ENCODE peak calls at places on chromosomes 13 and 19, in eight cellular contexts. T is tibial nerve; G is substantia nigra; R is lower lobe of right lung; S is WERI-Rb-1; U is PC-3; Q is pancreas; M is CD4-positive, alpha-beta T cell. Y is an unnamed sample.

GRCh38 chr19:294819-295686 is 3.9 kb upstream of the PLPP2 start:
- DNase-seq in S (peak; percentile 44), T (no peak), M (peak; percentile 52), U (no peak), G (peak; percentile 12), R (peak; percentile 67), Q (no peak), Y (peak; percentile 49)

GRCh38 chr13:105462981-105463380 is 1072.5 kb downstream of the EFNB2 start:
- DNase-seq in M (no peak), R (no peak), S (no peak), T (no peak), U (peak; percentile 32), G (no peak), Q (no peak), Y (peak; percentile 43)

GRCh38 chr13:96025283-96025682 is 27.9 kb downstream of the UGGT2 start:
- DNase-seq in R (no peak), U (peak; percentile 30), G (no peak), T (no peak), M (no peak), Q (no peak), S (no peak), Y (no peak)

GRCh38 chr13:59673301-59673700 is 490.4 kb downstream of the DIAPH3 start:
- DNase-seq in S (no peak), U (no peak), M (no peak), R (no peak), Q (no peak), T (no peak), G (no peak), Y (no peak)

GRCh38 chr19:51887522-51888498 is at the start of gene ZNF577:
- DNase-seq in T (peak; percentile 75), S (peak; percentile 95), R (peak; percentile 83), U (no peak), M (peak; percentile 69), G (peak; percentile 85), Q (peak; percentile 95), Y (peak; percentile 96)

GRCh38 chr13:62139597-62139996 is 723.9 kb upstream of the PCDH20 start:
- DNase-seq in R (no peak), Q (no peak), U (no peak), G (no peak), S (no peak), T (no peak), M (no peak), Y (no peak)

GRCh38 chr19:55341191-55342043 is 1.7 kb downstream of the KMT5C start:
- DNase-seq in M (peak; percentile 52), S (peak; percentile 93), Q (peak; percentile 81), G (peak; percentile 41), T (peak; percentile 51), R (peak; percentile 88), U (peak; percentile 62), Y (no peak)

GRCh38 chr19:47231215-47232054 is 436 bp upstream of the BBC3 start:
- DNase-seq in M (peak; percentile 92), T (peak; percentile 83), R (peak; percentile 94), S (peak; percentile 92), Q (peak; percentile 90), U (peak; percentile 52), G (peak; percentile 76), Y (peak; percentile 79)

GRCh38 chr13:39684531-39685137 is 29.2 kb downstream of the COG6 start:
- DNase-seq in T (no peak), M (no peak), G (no peak), U (peak; percentile 54), R (no peak), Q (no peak), S (no peak), Y (peak; percentile 73)

GRCh38 chr13:34926513-34926912 is 15.6 kb upstream of the NBEA start:
- DNase-seq in S (no peak), U (peak; percentile 62), G (no peak), M (no peak), Q (no peak), R (no peak), T (no peak), Y (peak; percentile 49)

GRCh38 chr13:79427265-79427664 is 21.2 kb upstream of the RBM26 start:
- DNase-seq in S (no peak), T (no peak), M (no peak), Q (no peak), U (no peak), R (no peak), G (no peak), Y (peak; percentile 14)

DNA sequence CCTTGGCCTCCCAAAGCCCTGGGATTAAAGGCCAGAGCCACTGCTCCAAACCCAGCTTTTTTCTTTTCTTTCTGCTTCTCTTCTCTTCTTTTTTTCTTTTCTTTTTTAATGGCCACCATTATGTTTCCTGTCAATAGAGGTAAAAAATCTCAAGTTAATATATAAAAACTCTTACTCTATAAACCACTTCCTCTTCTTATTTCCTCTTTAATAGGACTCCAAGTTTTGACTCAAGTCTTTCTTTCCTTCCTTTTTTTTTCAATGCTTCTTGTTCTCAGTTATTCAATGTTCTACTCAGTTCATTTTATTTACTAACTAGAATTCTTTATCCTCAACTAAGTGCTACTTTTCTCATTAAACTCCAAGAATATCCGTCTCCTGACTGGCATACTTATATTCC is 27.1 kb upstream of the MYCBP2 start:
- DNase-seq in S (no peak), Q (no peak), G (no peak), U (no peak), R (no peak), M (no peak), T (no peak), Y (no peak)
- H3K27ac ChIP-seq in S (no peak overlapping the region), Q (no peak overlapping the region), G (no peak overlapping the region), U (no peak overlapping the region), R (no peak overlapping the region), M (no peak overlapping the region), T (no peak overlapping the region), Y (no peak overlapping the region)

DNA sequence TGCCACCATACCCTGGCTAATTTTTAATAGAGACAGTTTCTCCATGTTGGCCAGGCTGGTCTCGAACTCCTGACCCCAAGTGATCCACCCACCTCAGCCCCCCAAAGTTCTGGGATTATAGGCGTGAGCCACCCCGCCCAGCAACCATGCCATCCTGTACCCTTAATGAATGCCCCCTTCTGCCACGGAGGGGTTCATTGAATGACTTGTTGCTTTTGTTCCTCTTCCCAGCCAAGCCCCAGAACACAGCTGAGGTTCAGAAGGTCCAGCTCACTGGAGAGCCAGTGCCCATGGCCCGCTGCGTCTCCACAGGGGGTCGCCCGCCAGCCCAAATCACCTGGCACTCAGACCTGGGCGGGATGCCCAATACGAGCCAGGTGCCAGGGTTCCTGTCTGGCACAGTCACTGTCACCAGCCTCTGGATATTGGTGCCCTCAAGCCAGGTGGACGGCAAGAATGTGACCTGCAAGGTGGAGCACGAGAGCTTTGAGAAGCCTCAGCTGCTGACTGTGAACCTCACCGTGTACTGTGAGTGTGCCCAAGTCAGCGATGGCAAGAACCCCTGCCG is 6.0 kb downstream of the PVR start:
- DNase-seq in Q (no peak), G (no peak), M (no peak), T (no peak), R (peak; percentile 31), S (no peak), U (no peak), Y (no peak)
- H3K27ac ChIP-seq in Q (no peak overlapping the region), G (no peak overlapping the region), M (no peak overlapping the region), T (peak overlapping the region; percentile 78), R (no peak overlapping the region), S (no peak overlapping the region), U (no peak overlapping the region), Y (no peak overlapping the region)

GRCh38 chr13:84570831-84571230 is 688.6 kb upstream of the SLITRK1 start:
- DNase-seq in R (no peak), S (no peak), G (no peak), T (no peak), Q (no peak), U (no peak), M (no peak), Y (no peak)
- H3K27ac ChIP-seq in R (no peak overlapping the region), S (no peak overlapping the region), G (no peak overlapping the region), T (no peak overlapping the region), Q (no peak overlapping the region), U (no peak overlapping the region), M (no peak overlapping the region), Y (no peak overlapping the region)

GRCh38 chr13:44086389-44086788 is 206.7 kb downstream of the LACC1 start:
- DNase-seq in M (no peak), R (no peak), T (no peak), S (no peak), G (no peak), Q (no peak), U (no peak), Y (no peak)

GRCh38 chr13:44093607-44094583 is 214.2 kb downstream of the LACC1 start:
- DNase-seq in U (no peak), R (no peak), Q (no peak), G (no peak), T (no peak), M (no peak), S (no peak), Y (no peak)

GRCh38 chr13:44092053-44092452 is 212.3 kb downstream of the LACC1 start:
- DNase-seq in R (no peak), T (no peak), M (no peak), U (no peak), S (no peak), G (no peak), Q (no peak), Y (no peak)

GRCh38 chr13:44088409-44088808 is 208.7 kb downstream of the LACC1 start:
- DNase-seq in S (no peak), T (no peak), M (no peak), Q (no peak), U (no peak), R (no peak), G (no peak), Y (no peak)

DNA sequence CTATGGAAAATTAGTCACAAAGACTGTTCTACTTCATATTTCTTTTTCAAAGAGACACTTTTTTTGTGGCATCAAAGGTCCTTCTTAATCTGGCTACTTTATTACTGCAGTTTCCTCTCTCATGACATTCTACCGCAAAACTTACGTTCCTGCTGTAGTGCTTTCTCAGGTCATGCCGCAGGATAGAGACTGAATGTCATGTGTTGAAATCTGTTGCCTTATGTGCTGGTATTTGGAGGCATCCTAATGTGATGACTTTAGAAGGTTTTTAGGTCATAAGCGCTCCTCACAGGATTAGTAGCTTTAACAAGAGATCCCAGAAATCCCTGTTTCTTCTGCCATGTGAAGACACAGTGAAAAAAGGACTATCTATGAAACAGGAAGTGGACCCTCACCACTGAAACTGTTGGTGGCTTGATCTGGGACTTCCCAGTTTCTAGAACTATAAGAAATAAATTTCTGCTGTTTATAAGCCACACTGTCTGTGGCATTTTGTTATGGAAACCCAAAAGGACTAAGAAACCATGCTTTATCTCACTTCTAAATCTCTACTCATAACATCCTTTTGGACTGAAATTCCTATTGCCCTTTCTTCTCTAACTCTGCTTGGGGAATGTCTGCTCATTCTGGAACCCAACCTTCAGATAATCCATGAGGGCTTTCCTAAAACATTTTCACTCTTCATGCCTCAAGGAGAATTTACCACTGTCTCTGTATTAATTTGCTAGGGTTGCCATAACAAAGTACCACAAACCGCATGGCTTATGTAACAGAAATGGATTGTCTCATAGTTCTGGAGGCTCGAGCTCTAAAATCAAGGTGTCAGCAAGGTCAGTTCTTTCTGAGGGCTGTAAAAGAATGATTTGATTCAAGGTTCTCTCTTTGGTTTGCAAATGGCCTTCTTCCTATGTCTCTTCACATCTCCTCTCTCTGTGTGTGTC is 209.5 kb downstream of the LACC1 start:
- DNase-seq in T (no peak), G (no peak), R (no peak), S (no peak), M (no peak), U (no peak), Q (no peak), Y (no peak)
- H3K27ac ChIP-seq in T (no peak overlapping the region), G (no peak overlapping the region), R (no peak overlapping the region), S (no peak overlapping the region), M (no peak overlapping the region), U (no peak overlapping the region), Q (no peak overlapping the region), Y (no peak overlapping the region)

GRCh38 chr13:36352350-36352749 is 6.2 kb upstream of the SPART start:
- DNase-seq in R (no peak), Q (no peak), U (no peak), M (no peak), T (no peak), G (no peak), S (no peak), Y (no peak)
- H3K27ac ChIP-seq in R (no peak overlapping the region), Q (no peak overlapping the region), U (no peak overlapping the region), M (no peak overlapping the region), T (peak overlapping the region; percentile 52), G (no peak overlapping the region), S (no peak overlapping the region), Y (no peak overlapping the region)

GRCh38 chr13:27131906-27132305 is 39.7 kb downstream of the USP12 start:
- DNase-seq in M (no peak), S (no peak), G (no peak), Q (no peak), R (no peak), T (no peak), U (no peak), Y (no peak)
- H3K27ac ChIP-seq in M (no peak overlapping the region), S (no peak overlapping the region), G (no peak overlapping the region), Q (no peak overlapping the region), R (no peak overlapping the region), T (no peak overlapping the region), U (peak overlapping the region; percentile 71), Y (no peak overlapping the region)